ENCODE peak calls at places on chromosomes 3 and 15, in seven cellular contexts. S is body of pancreas; I is HepG2; V is foreskin keratinocyte; L is left ventricle myocardium inferior; J is CD4-positive, alpha-beta T cell; H is prostate gland. R is an unnamed sample. For H3K27me3, the result is how much of the 10 kb centered on the place peaks cover.

GRCh38 chr3:63967675-63968611 is 55.4 kb downstream of the PSMD6 start:
- DNase-seq in S (peak), I (peak), V (no peak), L (peak), J (peak), H (no peak), R (peak)

GRCh38 chr3:156207802-156208685 is 87.7 kb downstream of the KCNAB1 start:
- DNase-seq in S (no peak), I (no peak), V (no peak), L (no peak), J (no peak), H (no peak), R (no peak)

GRCh38 chr3:56251343-56251945 is 216.8 kb downstream of the ERC2 start:
- DNase-seq in S (peak), I (peak), V (peak), L (no peak), J (no peak), H (peak), R (peak)

GRCh38 chr15:101511717-101512116 is 22.2 kb upstream of the PCSK6 start:
- DNase-seq in S (no peak), I (no peak), V (no peak), L (no peak), J (no peak), H (no peak), R (no peak)

GRCh38 chr3:99970198-99970597 is 144.1 kb downstream of the FILIP1L start:
- DNase-seq in S (no peak), I (no peak), V (no peak), L (no peak), J (no peak), H (no peak), R (no peak)

GRCh38 chr3:184415229-184415517 is 35.3 kb downstream of the CHRD start:
- DNase-seq in S (no peak), I (peak), V (no peak), L (no peak), J (no peak), H (no peak), R (no peak)

GRCh38 chr3:18351823-18352744 is 73.1 kb downstream of the SATB1 start:
- DNase-seq in S (peak), I (no peak), V (no peak), L (no peak), J (no peak), H (peak), R (no peak)

GRCh38 chr3:98041350-98041749 is 6.2 kb upstream of the GABRR3 start:
- DNase-seq in S (no peak), I (no peak), V (no peak), L (no peak), J (no peak), H (no peak), R (no peak)

GRCh38 chr15:100780208-100780800 is 99.3 kb upstream of the ALDH1A3 start:
- DNase-seq in S (no peak), I (no peak), V (no peak), L (no peak), J (no peak), H (peak), R (no peak)

GRCh38 chr15:55283295-55284147 is 6.1 kb downstream of the RAB27A start:
- DNase-seq in S (peak), I (no peak), V (no peak), L (no peak), J (no peak), H (no peak), R (no peak)

GRCh38 chr15:33007295-33007855 is 187.1 kb downstream of the FMN1 start:
- DNase-seq in S (peak), I (no peak), V (no peak), L (no peak), J (no peak), H (no peak), R (no peak)

GRCh38 chr15:96326551-96327154 is 3.8 kb upstream of the NR2F2 start:
- DNase-seq in S (peak), I (no peak), V (peak), L (peak), J (no peak), H (no peak), R (no peak)
- H3K27me3 ChIP-seq in S (under half), I (under half), V (under half), L (half or more), J (half or more), H (under half), R (under half)

DNA sequence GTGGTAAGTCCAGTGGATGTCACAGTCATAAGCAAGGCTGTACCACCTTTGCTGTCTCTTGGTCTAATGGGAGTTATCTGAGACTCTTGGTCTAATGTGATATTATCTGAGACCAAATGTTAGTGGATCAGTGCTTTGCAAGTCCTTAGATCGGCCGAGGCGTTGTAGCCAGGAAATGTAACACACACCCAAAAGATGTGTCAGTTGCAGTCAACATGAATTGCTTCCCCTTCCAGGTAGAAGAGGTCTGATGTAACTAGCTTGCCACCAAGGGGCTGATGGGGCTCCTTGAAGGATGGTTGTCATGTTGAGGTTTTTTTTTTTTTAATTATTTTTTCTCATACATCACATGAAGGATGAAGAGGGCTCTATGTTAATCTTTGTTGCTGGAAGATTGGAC is 45.4 kb upstream of the RAF1 start:
- DNase-seq in S (no peak), I (no peak), V (no peak), L (no peak), J (no peak), H (no peak), R (no peak)
- H3K27me3 ChIP-seq in S (under half), I (under half), V (under half), L (under half), J (under half), H (under half), R (under half)

GRCh38 chr3:109926376-109926775 is 589.0 kb upstream of the DPPA4 start:
- DNase-seq in S (no peak), I (no peak), V (no peak), L (no peak), J (no peak), H (no peak), R (no peak)
- H3K27me3 ChIP-seq in S (under half), I (under half), V (under half), L (under half), J (under half), H (under half), R (under half)

DNA sequence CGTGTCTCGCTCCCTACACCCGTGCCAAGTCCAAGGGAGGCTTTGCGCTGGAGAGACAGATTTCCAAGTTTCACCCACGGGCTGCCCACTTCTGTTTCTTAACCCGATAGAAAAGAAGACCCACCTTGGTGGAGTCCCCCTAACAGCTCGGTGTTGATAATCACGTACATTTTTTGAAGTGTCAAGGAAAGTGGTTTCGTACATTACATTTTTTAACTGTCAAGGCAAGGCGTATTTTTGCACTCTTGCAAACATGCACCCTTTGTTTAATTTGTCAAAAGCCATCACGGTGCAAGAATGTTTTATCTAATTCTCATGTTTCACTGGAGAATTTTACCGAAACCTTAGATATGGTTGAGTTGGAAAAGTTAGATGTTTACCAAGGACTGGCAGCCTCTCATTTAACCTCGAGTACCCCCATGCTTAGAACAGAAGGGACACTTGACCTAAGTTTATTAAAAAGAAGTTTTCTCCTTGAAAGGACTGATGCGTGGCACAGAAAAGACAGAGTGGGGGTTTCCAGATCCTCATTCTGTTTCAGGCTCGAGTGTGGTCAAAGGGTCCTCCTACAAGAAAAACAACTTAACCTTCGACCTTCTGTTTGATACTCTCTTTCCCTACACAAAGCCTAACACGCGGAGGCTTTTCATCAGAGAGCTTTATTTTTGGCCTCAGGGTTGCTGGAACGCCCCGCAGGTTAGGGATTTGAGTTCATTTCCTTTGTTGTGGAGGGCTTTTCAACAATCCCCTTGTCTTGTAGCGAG is 882 bp downstream of the GXYLT2 start:
- DNase-seq in S (peak), I (peak), V (peak), L (no peak), J (no peak), H (peak), R (no peak)
- H3K27me3 ChIP-seq in S (under half), I (under half), V (under half), L (under half), J (half or more), H (under half), R (under half)

GRCh38 chr3:139868773-139869172 is 66.2 kb upstream of the CLSTN2 start:
- DNase-seq in S (no peak), I (no peak), V (no peak), L (no peak), J (no peak), H (no peak), R (no peak)
- H3K27me3 ChIP-seq in S (under half), I (under half), V (under half), L (under half), J (under half), H (under half), R (under half)

GRCh38 chr3:194215392-194215791 is 79.4 kb downstream of the HES1 start:
- DNase-seq in S (no peak), I (no peak), V (no peak), L (no peak), J (no peak), H (no peak), R (no peak)

GRCh38 chr3:194220776-194221735 is 85.1 kb downstream of the HES1 start:
- DNase-seq in S (no peak), I (no peak), V (peak), L (no peak), J (no peak), H (no peak), R (no peak)

GRCh38 chr3:194223951-194224350 is 88.0 kb downstream of the HES1 start:
- DNase-seq in S (no peak), I (no peak), V (no peak), L (no peak), J (no peak), H (no peak), R (no peak)

GRCh38 chr3:194219826-194220407 is 84.0 kb downstream of the HES1 start:
- DNase-seq in S (no peak), I (no peak), V (no peak), L (no peak), J (no peak), H (no peak), R (no peak)

GRCh38 chr3:194218646-194219453 is 82.9 kb downstream of the HES1 start:
- DNase-seq in S (no peak), I (no peak), V (no peak), L (no peak), J (no peak), H (no peak), R (no peak)
- H3K27me3 ChIP-seq in S (under half), I (under half), V (under half), L (under half), J (under half), H (under half), R (under half)

R was measured in small intestine.